ENCODE peak calls at places on chromosome X, in four cellular contexts. Z is IMR-90, R is fibroblast of lung, C is endothelial cell of umbilical vein. T is an unnamed sample.
A peak's percentile ranks its signal among the peaks of the same experiment; 100 is the strongest.

GRCh38 chrX:53283567-53283966 is 2.2 kb upstream of the IQSEC2 start:
- DNase-seq in C (no peak), Z (no peak), R (no peak), T (no peak)

GRCh38 chrX:74931214-74931613 is 6.0 kb upstream of the NEXMIF start:
- DNase-seq in Z (no peak), R (no peak), C (no peak), T (no peak)

GRCh38 chrX:3124041-3124440 is 82.8 kb downstream of the ARSF start:
- DNase-seq in Z (peak; percentile 64), R (no peak), C (no peak), T (no peak)

GRCh38 chrX:101550825-101551767 is 749 bp downstream of the ARMCX1 start:
- DNase-seq in Z (peak; percentile 20), R (peak; percentile 37), C (peak; percentile 60), T (no peak)

GRCh38 chrX:137565921-137566745 is at the start of gene ZIC3:
- DNase-seq in R (peak; percentile 1), C (peak; percentile 25), Z (no peak), T (no peak)

GRCh38 chrX:19334945-19335626 is 8.6 kb upstream of the PDHA1 start:
- DNase-seq in R (peak; percentile 20), Z (peak; percentile 19), C (peak; percentile 4), T (peak; percentile 88)

GRCh38 chrX:63784902-63785692 is at the start of gene ARHGEF9:
- DNase-seq in R (peak; percentile 29), C (no peak), Z (no peak), T (no peak)

GRCh38 chrX:119622356-119623232 is 16.4 kb upstream of the NKRF start:
- DNase-seq in R (peak; percentile 86), Z (peak; percentile 79), C (peak; percentile 93), T (no peak)

GRCh38 chrX:7062276-7062675 is 85.2 kb upstream of the STS start:
- DNase-seq in R (peak; percentile 11), C (peak; percentile 1), Z (peak; percentile 66), T (no peak)

GRCh38 chrX:23332101-23332887 is 2.4 kb upstream of the PTCHD1 start:
- DNase-seq in C (no peak), Z (no peak), R (peak; percentile 0), T (no peak)

GRCh38 chrX:149950681-149951080 is 12.4 kb upstream of the EOLA2 start:
- DNase-seq in C (peak; percentile 62), Z (peak; percentile 67), R (peak; percentile 72), T (peak; percentile 66)

GRCh38 chrX:153372949-153373348 is 28.2 kb downstream of the PNMA6E start:
- DNase-seq in Z (no peak), R (no peak), C (no peak), T (no peak)

GRCh38 chrX:74613350-74614192 is 853 bp downstream of the RLIM start:
- DNase-seq in C (peak; percentile 40), Z (peak; percentile 29), R (peak; percentile 34), T (peak; percentile 45)

GRCh38 chrX:68883800-68884199 is 55.0 kb downstream of the EFNB1 start:
- DNase-seq in C (no peak), R (no peak), Z (no peak), T (no peak)

GRCh38 chrX:20046270-20046669 is 55.4 kb upstream of the BCLAF3 start:
- DNase-seq in C (no peak), R (no peak), Z (no peak), T (no peak)

GRCh38 chrX:119999087-119999634 is 55.6 kb upstream of the NKAP start:
- DNase-seq in Z (no peak), R (no peak), C (no peak), T (no peak)

GRCh38 chrX:81201692-81202412 is at the start of the genes HMGN5 and SH3BGRL:
- DNase-seq in C (peak; percentile 87), R (peak; percentile 93), Z (peak; percentile 88), T (peak; percentile 92)

GRCh38 chrX:141439651-141440050 is 144.9 kb downstream of the SPANXA1 start:
- DNase-seq in C (no peak), R (peak; percentile 9), Z (peak; percentile 1), T (no peak)

GRCh38 chrX:14095702-14096101 is 66.0 kb upstream of the GEMIN8 start:
- DNase-seq in C (peak; percentile 47), Z (peak; percentile 53), R (peak; percentile 57), T (peak; percentile 86)

GRCh38 chrX:1190596-1191145 is 21.8 kb downstream of the CRLF2 start:
- DNase-seq in Z (no peak), R (no peak), C (no peak), T (no peak)

GRCh38 chrX:151488677-151489076 is 74.8 kb upstream of the PASD1 start:
- DNase-seq in Z (no peak), C (no peak), R (no peak), T (peak; percentile 72)

GRCh38 chrX:120244735-120245498 is 5.7 kb upstream of the ZBTB33 start:
- DNase-seq in Z (peak; percentile 71), R (peak; percentile 87), C (peak; percentile 73), T (peak; percentile 71)

GRCh38 chrX:8139713-8140112 is 31.4 kb downstream of the VCX2 start:
- DNase-seq in Z (no peak), R (peak; percentile 16), C (no peak), T (no peak)

GRCh38 chrX:68462197-68462596 is 28.9 kb upstream of the OPHN1 start:
- DNase-seq in Z (peak; percentile 67), R (no peak), C (peak; percentile 14), T (no peak)

GRCh38 chrX:43375146-43375545 is 281.0 kb upstream of the MAOA start:
- DNase-seq in C (no peak), Z (no peak), R (no peak), T (no peak)

GRCh38 chrX:128518508-128518907 is 466.3 kb upstream of the ACTRT1 start:
- DNase-seq in C (peak; percentile 33), Z (peak; percentile 1), R (no peak), T (peak; percentile 70)

GRCh38 chrX:21766101-21766500 is 8.2 kb upstream of the SMPX start:
- DNase-seq in C (no peak), R (no peak), Z (no peak), T (no peak)

GRCh38 chrX:129959493-129959832 is 23.0 kb upstream of the BCORL1 start:
- DNase-seq in C (no peak), Z (peak; percentile 14), R (no peak), T (no peak)

GRCh38 chrX:77668391-77669237 is 117.4 kb downstream of the ATRX start:
- DNase-seq in C (peak; percentile 81), R (peak; percentile 21), Z (peak; percentile 55), T (no peak)

GRCh38 chrX:13716905-13717304 is 17.5 kb downstream of the TRAPPC2 start:
- DNase-seq in Z (no peak), R (no peak), C (no peak), T (no peak)

GRCh38 chrX:105650577-105650976 is 171.8 kb upstream of the NRK start:
- DNase-seq in C (no peak), Z (no peak), R (no peak), T (no peak)

GRCh38 chrX:26851981-26852380 is 611.2 kb downstream of the PPP4R3C start:
- DNase-seq in Z (no peak), C (peak; percentile 87), R (peak; percentile 54), T (peak; percentile 70)

GRCh38 chrX:151801980-151802379 is 67.4 kb downstream of the CNGA2 start:
- DNase-seq in C (peak; percentile 8), R (no peak), Z (no peak), T (no peak)

GRCh38 chrX:13254076-13254785 is 65.6 kb downstream of the ATXN3L start:
- DNase-seq in Z (peak; percentile 53), R (peak; percentile 36), C (peak; percentile 27), T (peak; percentile 71)

GRCh38 chrX:116292183-116292582 is 121.6 kb downstream of the AGTR2 start:
- DNase-seq in C (no peak), Z (no peak), R (no peak), T (no peak)

GRCh38 chrX:23621621-23622265 is 45.5 kb upstream of the PRDX4 start:
- DNase-seq in Z (no peak), C (no peak), R (no peak), T (no peak)

GRCh38 chrX:11137543-11138139 is 26.5 kb downstream of the HCCS start:
- DNase-seq in Z (peak; percentile 52), C (peak; percentile 45), R (peak; percentile 75), T (peak; percentile 79)

GRCh38 chrX:72201836-72202536 is 20.4 kb downstream of the PIN4 start:
- DNase-seq in C (peak; percentile 66), R (peak; percentile 76), Z (peak; percentile 83), T (peak; percentile 37)

GRCh38 chrX:41391606-41392005 is 55.5 kb upstream of the NYX start:
- DNase-seq in C (no peak), R (no peak), Z (no peak), T (no peak)

GRCh38 chrX:41394293-41394692 is 52.9 kb upstream of the NYX start:
- DNase-seq in C (no peak), R (no peak), Z (no peak), T (no peak)

GRCh38 chrX:41386222-41386990 is 52.4 kb downstream of the DDX3X start:
- DNase-seq in R (no peak), C (no peak), Z (peak; percentile 41), T (no peak)

GRCh38 chrX:41388543-41388942 is 54.6 kb downstream of the DDX3X start:
- DNase-seq in C (no peak), R (no peak), Z (no peak), T (no peak)

GRCh38 chrX:41389311-41389888 is 55.4 kb downstream of the DDX3X start:
- DNase-seq in R (no peak), Z (no peak), C (no peak), T (no peak)
- H3K4me1 ChIP-seq in R (no peaks in the 10 kb centered on the region), Z (no peaks in the 10 kb centered on the region), C (no peaks in the 10 kb centered on the region), T (no peaks in the 10 kb centered on the region)

GRCh38 chrX:106726485-106727437 is at the start of gene RNF128:
- DNase-seq in R (peak; percentile 13), Z (peak; percentile 26), C (no peak), T (no peak)

GRCh38 chrX:106731590-106731989 is 5.1 kb downstream of the RNF128 start:
- DNase-seq in Z (no peak), R (no peak), C (no peak), T (no peak)

GRCh38 chrX:106730385-106730784 is 3.9 kb downstream of the RNF128 start:
- DNase-seq in R (peak; percentile 44), C (no peak), Z (peak; percentile 22), T (no peak)

GRCh38 chrX:106728337-106728736 is 1.8 kb downstream of the RNF128 start:
- DNase-seq in Z (no peak), C (no peak), R (no peak), T (no peak)
- H2AFZ ChIP-seq in Z (no peak overlapping the region), C (no peak overlapping the region), R (no peak overlapping the region), T (no peak overlapping the region)

DNA sequence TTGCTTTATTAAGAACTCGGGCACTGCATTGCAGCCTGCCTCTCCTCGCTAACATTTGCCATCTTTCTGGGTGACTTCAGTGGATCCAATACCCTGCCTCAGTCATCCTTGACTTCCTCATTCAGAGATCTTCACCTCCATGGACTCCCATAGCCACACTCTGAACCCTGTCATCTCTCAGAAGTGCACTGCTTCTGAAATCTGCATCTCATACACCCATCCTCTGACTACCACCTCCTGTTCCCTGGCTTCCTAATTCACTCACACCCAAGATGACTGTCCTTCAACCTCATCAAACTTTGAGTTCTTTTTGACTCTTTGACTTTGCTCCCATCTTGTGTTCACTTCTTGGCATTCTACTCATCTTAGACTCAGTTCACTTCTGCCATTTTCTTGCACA is 25.3 kb upstream of the CYBB start:
- DNase-seq in C (no peak), R (no peak), Z (no peak), T (no peak)
- H3K27ac ChIP-seq in C (no peak overlapping the region), R (no peak overlapping the region), Z (no peak overlapping the region), T (peak overlapping the region; percentile 82)

GRCh38 chrX:48938721-48939416 is 18.5 kb downstream of the OTUD5 start:
- DNase-seq in Z (no peak), C (no peak), R (no peak), T (no peak)
- H3K4me1 ChIP-seq in Z (no peaks in the 10 kb centered on the region), C (no peaks in the 10 kb centered on the region), R (no peaks in the 10 kb centered on the region), T (peaks cover 44% of the 10 kb centered on the region)

GRCh38 chrX:57821703-57822375 is 88.4 kb downstream of the ZXDA start:
- DNase-seq in R (peak; percentile 61), C (peak; percentile 67), Z (peak; percentile 55), T (peak; percentile 88)
- H2AFZ ChIP-seq in R (no peak overlapping the region), C (no peak overlapping the region), Z (no peak overlapping the region), T (no peak overlapping the region)